ENCODE peak calls at places on chromosomes 13 and 19, in seven cellular contexts. A is mammary epithelial cell, I is Peyer's patch, M is body of pancreas, H is neural progenitor cell, F is GM12864, V is Calu3. P is an unnamed sample.

GRCh38 chr13:100409132-100409531 is 179.5 kb downstream of the GGACT start:
- DNase-seq in A (peak), I (no peak), M (no peak), H (peak), F (no peak), V (no peak), P (no peak)

GRCh38 chr13:104779311-104779710 is 1713.1 kb upstream of the SLC10A2 start:
- DNase-seq in A (no peak), I (no peak), M (no peak), H (peak), F (no peak), V (no peak), P (no peak)

GRCh38 chr13:67740871-67741475 is 510.8 kb upstream of the PCDH9 start:
- DNase-seq in A (no peak), I (no peak), M (no peak), H (no peak), F (no peak), V (no peak), P (no peak)

GRCh38 chr19:41427647-41428480 is 690 bp upstream of the B3GNT8 start:
- DNase-seq in A (no peak), I (peak), M (peak), H (peak), F (no peak), V (no peak), P (no peak)

GRCh38 chr19:15251749-15252397 is 19.6 kb upstream of the EPHX3 start:
- DNase-seq in A (peak), I (peak), M (peak), H (peak), F (no peak), V (peak), P (no peak)

GRCh38 chr13:101202590-101202989 is 213.7 kb downstream of the NALCN start:
- DNase-seq in A (no peak), I (no peak), M (no peak), H (peak), F (no peak), V (no peak), P (no peak)

GRCh38 chr19:33756177-33756576 is 40.5 kb upstream of the KCTD15 start:
- DNase-seq in A (no peak), I (no peak), M (no peak), H (no peak), F (no peak), V (no peak), P (no peak)

GRCh38 chr13:90746230-90746629 is 601.3 kb upstream of the MIR17HG start:
- DNase-seq in A (no peak), I (no peak), M (no peak), H (peak), F (no peak), V (no peak), P (no peak)

GRCh38 chr13:33258437-33259193 is 26.9 kb downstream of the STARD13 start:
- DNase-seq in A (no peak), I (no peak), M (no peak), H (no peak), F (no peak), V (no peak), P (no peak)

GRCh38 chr13:48731957-48732569 is 78.3 kb downstream of the CYSLTR2 start:
- DNase-seq in A (peak), I (peak), M (peak), H (peak), F (peak), V (peak), P (peak)

GRCh38 chr13:110422913-110423688 is 116.0 kb downstream of the COL4A2 start:
- DNase-seq in A (no peak), I (no peak), M (no peak), H (no peak), F (no peak), V (no peak), P (no peak)

GRCh38 chr13:21475115-21475514 is 16.0 kb upstream of the ZDHHC20 start:
- DNase-seq in A (no peak), I (no peak), M (no peak), H (no peak), F (no peak), V (no peak), P (no peak)

GRCh38 chr19:1944088-1944915 is 3.3 kb downstream of the CSNK1G2 start:
- DNase-seq in A (no peak), I (no peak), M (no peak), H (no peak), F (no peak), V (no peak), P (no peak)

GRCh38 chr19:12521996-12522395 is 29.3 kb downstream of the ZNF564 start:
- DNase-seq in A (no peak), I (no peak), M (no peak), H (no peak), F (no peak), V (no peak), P (no peak)

GRCh38 chr13:43054803-43055802 is 31.7 kb downstream of the DNAJC15 start:
- DNase-seq in A (peak), I (no peak), M (peak), H (peak), F (no peak), V (peak), P (no peak)

GRCh38 chr13:54185785-54186184 is 1157.2 kb downstream of the OLFM4 start:
- DNase-seq in A (no peak), I (no peak), M (peak), H (peak), F (no peak), V (no peak), P (no peak)
- TF ChIP-seq CTCF in A (peak), I (no peak), M (no peak), H (peak), F (no peak), V (no peak), P (no peak)

GRCh38 chr13:30113531-30113930 is 193.8 kb downstream of the KATNAL1 start:
- DNase-seq in A (no peak), I (no peak), M (no peak), H (no peak), F (no peak), V (no peak), P (no peak)

GRCh38 chr13:30110301-30111070 is 196.9 kb downstream of the KATNAL1 start:
- DNase-seq in A (no peak), I (peak), M (no peak), H (no peak), F (no peak), V (no peak), P (no peak)

GRCh38 chr13:30109471-30110135 is 197.7 kb downstream of the KATNAL1 start:
- DNase-seq in A (no peak), I (peak), M (no peak), H (no peak), F (no peak), V (no peak), P (no peak)

GRCh38 chr13:30112602-30113435 is 194.5 kb downstream of the KATNAL1 start:
- DNase-seq in A (peak), I (peak), M (peak), H (peak), F (peak), V (peak), P (peak)

DNA sequence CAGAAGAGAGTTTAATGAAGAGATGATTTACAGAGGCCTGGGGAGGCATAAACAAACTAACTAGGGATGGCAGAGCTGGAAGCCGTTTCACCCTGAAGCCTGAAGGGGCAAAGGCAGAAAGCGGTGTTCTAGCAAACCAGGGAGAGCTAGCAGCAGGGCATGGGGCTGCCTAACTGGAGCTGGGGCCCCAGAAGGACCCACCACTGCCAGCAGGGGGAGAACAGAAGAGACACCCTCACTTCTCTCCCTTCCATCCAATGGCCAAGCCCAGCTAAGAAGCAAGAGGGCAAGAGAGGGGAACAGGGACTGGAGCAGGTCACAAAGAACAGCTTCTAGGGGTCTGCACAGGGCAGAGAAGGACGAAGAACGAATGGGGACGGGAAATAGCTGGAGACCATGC is 195.5 kb downstream of the KATNAL1 start:
- DNase-seq in A (no peak), I (no peak), M (no peak), H (no peak), F (no peak), V (peak), P (no peak)
- TF ChIP-seq CTCF in A (no peak), I (no peak), M (no peak), H (peak), F (peak), V (no peak), P (no peak)

GRCh38 chr19:53076984-53077383 is 26.2 kb downstream of the ZNF160 start:
- DNase-seq in A (no peak), I (no peak), M (peak), H (peak), F (no peak), V (no peak), P (peak)
- TF ChIP-seq CTCF in A (peak), I (peak), M (peak), H (peak), F (peak), V (no peak), P (no peak)

DNA sequence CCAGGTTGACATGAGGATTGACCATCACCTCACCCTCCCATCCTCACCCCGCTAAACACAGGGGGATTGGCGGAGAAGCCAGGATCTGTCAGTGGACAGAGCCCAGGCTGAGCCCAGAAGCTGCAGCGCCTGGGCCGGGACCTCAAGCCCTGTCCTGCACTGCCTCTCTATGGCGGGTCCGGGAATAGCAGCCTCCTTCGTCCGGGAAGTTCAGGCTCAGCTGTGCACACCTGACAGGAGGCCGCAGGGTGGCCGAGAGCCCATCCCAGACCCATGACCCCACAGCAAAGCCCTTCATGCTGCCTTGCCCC is 67.8 kb downstream of the SPACA7 start:
- DNase-seq in A (peak), I (peak), M (peak), H (peak), F (no peak), V (peak), P (peak)
- TF ChIP-seq CTCF in A (peak), I (peak), M (peak), H (peak), F (peak), V (peak), P (peak)

DNA sequence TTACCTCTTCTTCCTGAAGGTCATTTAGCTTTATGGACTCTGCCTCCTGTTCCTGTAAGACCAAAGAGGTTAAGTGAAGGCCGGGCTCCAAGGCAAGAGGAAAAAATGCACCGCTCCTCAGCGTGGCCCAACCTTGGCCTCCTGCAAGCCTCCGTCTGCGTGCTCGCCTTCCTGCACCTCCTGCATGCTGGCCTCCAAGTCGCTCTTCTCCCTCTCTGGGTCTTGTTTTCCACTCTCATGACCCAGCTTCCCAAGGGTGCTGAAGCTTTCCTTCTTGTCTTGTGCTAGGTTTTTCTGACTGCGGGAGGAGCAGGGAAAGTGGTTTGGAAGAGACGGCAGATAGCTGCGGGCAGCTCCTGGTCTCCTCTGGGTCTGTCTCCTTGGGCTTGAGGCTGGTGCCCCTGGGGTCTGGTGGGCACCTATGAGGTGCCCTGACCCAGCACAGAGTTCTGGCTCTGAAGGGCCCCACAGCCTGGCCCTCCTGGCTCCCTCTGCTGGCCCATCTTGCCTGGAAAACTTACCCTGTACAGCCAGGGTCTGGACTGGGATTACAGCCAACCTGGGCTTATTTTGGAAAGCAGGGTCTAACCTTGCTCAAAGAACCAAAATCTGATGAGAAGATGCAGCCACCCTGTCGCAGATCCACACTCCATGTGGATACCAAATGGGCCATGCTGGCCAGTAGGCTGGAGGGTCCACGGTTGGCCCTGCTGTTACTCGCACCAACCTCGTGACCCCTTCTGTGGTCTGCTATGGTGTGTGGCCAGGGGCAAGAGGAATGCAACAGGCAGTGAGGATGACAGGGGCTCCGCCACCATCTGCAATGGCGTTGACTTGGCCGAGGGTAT is 5.2 kb downstream of the C13orf46 start:
- DNase-seq in A (no peak), I (no peak), M (no peak), H (no peak), F (no peak), V (no peak), P (no peak)
- TF ChIP-seq CTCF in A (no peak), I (no peak), M (no peak), H (no peak), F (no peak), V (no peak), P (no peak)

P was measured in natural killer cell.